ENCODE peak calls at places on chromosomes 12 and 14, in eight cellular contexts. O is RWPE1, E is tibial artery, G is psoas muscle, A is A549, K is H9, I is cardiac fibroblast, B is lower leg skin. T is an unnamed sample.

GRCh38 chr14:42110167-42110566 is 503.5 kb downstream of the LRFN5 start:
- DNase-seq in A (peak), K (peak), G (no peak), B (no peak), O (peak), E (no peak), I (peak), T (no peak)

GRCh38 chr12:60308366-60309000 is 712.7 kb downstream of the SLC16A7 start:
- DNase-seq in A (no peak), I (no peak), G (no peak), E (no peak), O (peak), K (no peak), B (no peak), T (no peak)

GRCh38 chr12:76043377-76043776 is 11.8 kb upstream of the PHLDA1 start:
- DNase-seq in B (no peak), E (no peak), A (no peak), K (no peak), O (no peak), I (no peak), G (no peak), T (no peak)

GRCh38 chr14:64812412-64812811 is 67.3 kb downstream of the SPTB start:
- DNase-seq in B (no peak), K (peak), G (peak), E (no peak), O (peak), A (no peak), I (no peak), T (peak)

GRCh38 chr14:72291908-72292688 is 359.9 kb downstream of the RGS6 start:
- DNase-seq in E (no peak), I (peak), B (no peak), G (no peak), A (peak), K (no peak), O (peak), T (no peak)

GRCh38 chr12:21696603-21697002 is 39.0 kb upstream of the LDHB start:
- DNase-seq in G (no peak), I (no peak), K (no peak), B (no peak), A (no peak), O (no peak), E (no peak), T (no peak)

GRCh38 chr14:104282332-104283196 is 144.2 kb downstream of the KIF26A start:
- DNase-seq in G (peak), E (peak), B (peak), O (no peak), A (no peak), K (peak), I (no peak), T (no peak)

GRCh38 chr12:108570743-108571603 is 8.6 kb downstream of the ISCU start:
- DNase-seq in B (peak), A (no peak), E (no peak), G (no peak), I (peak), O (no peak), K (no peak), T (no peak)

GRCh38 chr14:22824711-22825359 is 4.9 kb upstream of the MRPL52 start:
- DNase-seq in O (peak), E (no peak), G (no peak), K (no peak), B (peak), I (peak), A (peak), T (no peak)

GRCh38 chr14:75559451-75560187 is 18.8 kb upstream of the FLVCR2 start:
- DNase-seq in K (no peak), G (no peak), I (peak), B (no peak), O (peak), E (no peak), A (peak), T (no peak)

GRCh38 chr12:6267007-6267721 is 43.3 kb upstream of the PLEKHG6 start:
- DNase-seq in A (no peak), B (no peak), I (peak), K (no peak), G (no peak), E (no peak), O (no peak), T (no peak)

GRCh38 chr12:76236640-76237039 is 111.6 kb downstream of the BBS10 start:
- DNase-seq in A (peak), I (peak), O (peak), E (no peak), G (no peak), B (no peak), K (no peak), T (no peak)

GRCh38 chr12:72543777-72544467 is 271.8 kb downstream of the TRHDE start:
- DNase-seq in G (no peak), A (no peak), O (no peak), K (no peak), I (no peak), B (no peak), E (no peak), T (no peak)

GRCh38 chr14:21525571-21525970 is 575 bp downstream of the SALL2 start:
- DNase-seq in O (no peak), A (no peak), I (peak), E (no peak), G (no peak), K (no peak), B (no peak), T (no peak)

GRCh38 chr14:80315681-80316080 is 104.4 kb upstream of the DIO2 start:
- DNase-seq in I (no peak), E (no peak), K (no peak), A (no peak), B (no peak), O (no peak), G (no peak), T (no peak)

GRCh38 chr14:34060747-34061050 is 109.8 kb upstream of the EGLN3 start:
- DNase-seq in G (no peak), A (no peak), I (no peak), O (no peak), B (no peak), E (no peak), K (no peak), T (no peak)

GRCh38 chr14:44873536-44873935 is 88.2 kb downstream of the KLHL28 start:
- DNase-seq in E (no peak), B (no peak), K (peak), G (no peak), A (no peak), I (no peak), O (no peak), T (no peak)

GRCh38 chr12:14950982-14951746 is 10.2 kb downstream of the ARHGDIB start:
- DNase-seq in O (peak), K (peak), A (no peak), E (no peak), I (peak), G (no peak), B (no peak), T (no peak)

GRCh38 chr14:84826349-84826748 is 703.6 kb upstream of the FLRT2 start:
- DNase-seq in A (no peak), K (no peak), O (peak), I (no peak), E (no peak), B (no peak), G (no peak), T (no peak)

GRCh38 chr12:30953946-30954766 is 27.6 kb downstream of the TSPAN11 start:
- DNase-seq in I (no peak), E (no peak), A (no peak), K (no peak), G (no peak), B (no peak), O (no peak), T (no peak)

GRCh38 chr14:75406102-75406501 is 21.7 kb upstream of the JDP2 start:
- DNase-seq in O (no peak), G (no peak), A (no peak), B (peak), K (no peak), E (no peak), I (no peak), T (no peak)

GRCh38 chr14:103729496-103730448 is 14.2 kb downstream of the ZFYVE21 start:
- DNase-seq in G (peak), K (no peak), I (no peak), B (no peak), E (no peak), O (no peak), A (no peak), T (no peak)

GRCh38 chr14:95531473-95531872 is 3.4 kb upstream of the GLRX5 start:
- DNase-seq in E (no peak), B (no peak), A (no peak), G (no peak), K (no peak), I (peak), O (no peak), T (no peak)

GRCh38 chr12:104180389-104180788 is 35.2 kb upstream of the TXNRD1 start:
- DNase-seq in O (no peak), K (no peak), I (peak), A (no peak), E (no peak), G (no peak), B (no peak), T (no peak)

GRCh38 chr12:57069522-57069921 is 9.1 kb downstream of the NEMP1 start:
- DNase-seq in K (peak), O (peak), E (peak), A (peak), B (no peak), G (no peak), I (peak), T (peak)

GRCh38 chr12:114912811-114913210 is 228.8 kb upstream of the TBX3 start:
- DNase-seq in I (no peak), B (no peak), K (no peak), E (no peak), A (no peak), G (no peak), O (no peak), T (no peak)

GRCh38 chr12:25119020-25119419 is 75.9 kb downstream of the DNAI7 start:
- DNase-seq in I (no peak), O (no peak), E (no peak), K (no peak), A (no peak), B (no peak), G (no peak), T (no peak)
- TF ChIP-seq CTCF in I (no peak), O (no peak), E (no peak), K (peak), A (no peak), B (no peak), G (no peak), T (no peak)

DNA sequence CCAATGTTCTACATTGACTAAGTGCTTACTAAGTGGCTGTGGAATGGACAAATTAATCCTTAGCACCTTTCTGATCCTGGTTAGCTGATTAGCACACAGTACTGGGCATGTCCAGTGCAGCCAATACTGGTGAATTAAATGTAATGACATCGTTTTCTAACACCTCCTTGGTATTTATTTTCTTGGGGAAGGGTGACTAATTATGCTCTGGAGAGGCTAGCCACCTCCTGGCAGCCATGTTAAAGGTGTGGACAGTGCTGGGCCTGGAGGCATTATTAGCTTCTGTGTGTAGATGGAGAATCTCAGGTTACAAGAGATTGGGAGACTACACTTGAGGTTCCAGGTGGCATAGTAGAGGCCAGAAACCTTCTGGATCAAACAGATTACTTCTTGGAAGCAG is 230.9 kb upstream of the DDHD1 start:
- DNase-seq in I (no peak), G (no peak), O (peak), B (no peak), K (no peak), E (no peak), A (no peak), T (no peak)
- TF ChIP-seq CTCF in I (no peak), G (no peak), O (no peak), B (no peak), K (no peak), E (no peak), A (no peak), T (no peak)

GRCh38 chr14:99792551-99793212 is 531 bp upstream of the EML1 start:
- DNase-seq in B (peak), K (no peak), E (no peak), G (peak), O (no peak), I (peak), A (no peak), T (no peak)

GRCh38 chr14:99795046-99795445 is 1.8 kb downstream of the EML1 start:
- DNase-seq in O (no peak), I (no peak), K (no peak), G (no peak), A (no peak), E (no peak), B (no peak), T (no peak)

GRCh38 chr14:99791476-99792283 is 1.5 kb upstream of the EML1 start:
- DNase-seq in K (no peak), A (no peak), B (peak), O (no peak), G (no peak), I (peak), E (no peak), T (no peak)

GRCh38 chr14:99794156-99794780 is 1.1 kb downstream of the EML1 start:
- DNase-seq in O (no peak), A (no peak), E (no peak), G (no peak), B (no peak), I (no peak), K (no peak), T (no peak)

GRCh38 chr14:99793213-99794155 is at the start of gene EML1:
- DNase-seq in I (peak), K (peak), A (peak), E (peak), B (peak), O (peak), G (peak), T (peak)
- TF ChIP-seq CTCF in I (no peak), K (no peak), A (peak), E (peak), B (no peak), O (peak), G (peak), T (no peak)

DNA sequence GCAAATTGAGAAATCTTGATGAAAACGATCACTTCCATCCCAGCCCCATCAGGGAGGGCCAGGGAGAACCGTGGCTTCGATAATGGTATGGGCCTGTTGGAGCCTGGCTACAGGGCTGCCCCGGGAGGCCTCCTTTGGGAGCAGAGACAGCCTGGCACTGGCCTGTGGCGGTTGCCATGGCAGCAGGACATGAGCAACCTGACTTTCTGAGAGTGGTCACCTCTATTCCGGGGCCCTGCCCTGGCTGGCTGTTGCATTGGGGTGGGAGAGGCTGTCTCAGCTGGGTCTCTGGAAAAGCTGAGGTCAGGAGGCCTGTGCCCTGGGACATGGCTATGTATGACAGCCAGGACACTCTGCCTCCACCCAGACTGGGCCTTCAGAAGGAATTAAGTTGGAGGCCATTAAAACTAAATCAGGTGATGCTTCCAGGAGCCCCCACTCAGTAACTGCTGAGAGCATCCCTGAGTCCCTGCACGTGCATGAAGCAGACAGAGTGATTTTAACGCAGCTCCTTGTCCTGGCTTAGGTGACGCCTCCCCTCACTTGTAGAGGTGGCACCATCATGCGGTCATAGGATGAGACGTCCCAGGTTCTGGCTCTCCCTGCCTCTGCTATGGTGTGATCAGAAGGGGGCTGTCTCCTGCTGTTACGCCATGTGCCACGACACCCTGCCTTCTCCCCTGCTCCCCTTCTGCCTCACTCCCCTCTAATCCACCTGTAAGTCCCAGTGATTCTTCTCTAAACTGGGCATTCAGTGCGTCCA is 126.3 kb downstream of the SLC25A47 start:
- DNase-seq in B (peak), O (no peak), E (no peak), I (no peak), A (no peak), G (no peak), K (peak), T (no peak)
- TF ChIP-seq CTCF in B (no peak), O (no peak), E (no peak), I (no peak), A (no peak), G (no peak), K (no peak), T (no peak)

GRCh38 chr12:89949457-89950195 is 241.0 kb upstream of the ATP2B1 start:
- DNase-seq in K (no peak), I (peak), E (peak), O (peak), A (peak), B (no peak), G (no peak), T (no peak)
- TF ChIP-seq CTCF in K (peak), I (no peak), E (peak), O (peak), A (peak), B (no peak), G (no peak), T (no peak)

DNA sequence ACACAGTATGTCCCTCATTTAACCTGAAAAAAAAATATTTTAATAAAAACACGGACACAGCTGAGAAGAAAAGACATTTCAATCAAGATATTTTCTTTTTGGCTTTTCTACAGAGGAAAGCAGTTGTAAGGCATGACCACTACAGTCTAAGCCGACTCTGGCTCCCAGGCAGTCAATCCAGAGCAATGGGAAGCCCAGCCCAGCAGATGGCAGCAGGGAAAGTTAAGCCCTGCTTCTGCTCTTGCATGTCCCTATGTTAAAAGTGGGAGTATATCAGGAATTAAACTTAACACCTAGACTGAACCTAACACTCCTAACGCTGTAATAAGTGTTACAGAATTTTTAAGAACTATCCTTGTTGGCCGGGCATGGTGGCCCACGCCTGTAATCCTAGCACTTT is 19.5 kb upstream of the HAL start:
- DNase-seq in I (peak), O (no peak), K (peak), B (no peak), G (no peak), E (no peak), A (peak), T (no peak)
- TF ChIP-seq CTCF in I (peak), O (peak), K (peak), B (no peak), G (peak), E (no peak), A (peak), T (no peak)

DNA sequence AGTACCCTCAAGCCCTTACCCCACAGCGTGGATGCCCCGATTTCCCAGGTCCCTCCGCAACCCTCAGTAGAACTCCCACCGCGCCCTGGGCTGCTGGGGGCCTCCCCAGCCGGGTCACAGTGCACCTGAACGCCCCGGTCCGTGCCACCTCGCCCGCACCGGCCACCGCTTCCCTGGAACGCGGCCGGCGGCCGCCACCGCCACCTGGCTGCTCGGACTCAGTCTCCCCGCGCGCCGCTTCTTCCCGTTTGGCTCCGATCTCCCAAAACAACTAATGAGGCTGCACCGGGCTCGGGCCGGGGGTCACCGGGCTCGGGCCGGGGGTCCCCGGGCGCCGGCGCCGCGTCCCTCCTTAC is 1.0 kb downstream of the ITPK1 start:
- DNase-seq in A (no peak), E (no peak), B (no peak), I (no peak), G (peak), O (no peak), K (no peak), T (no peak)
- TF ChIP-seq CTCF in A (no peak), E (no peak), B (no peak), I (no peak), G (no peak), O (no peak), K (no peak), T (no peak)

GRCh38 chr14:50714452-50715073 is 46.5 kb upstream of the SAV1 start:
- DNase-seq in K (no peak), I (peak), A (no peak), G (no peak), O (peak), B (no peak), E (no peak), T (no peak)
- TF ChIP-seq CTCF in K (peak), I (peak), A (peak), G (peak), O (peak), B (no peak), E (peak), T (no peak)

GRCh38 chr14:91315844-91316267 is 71.4 kb upstream of the GPR68 start:
- DNase-seq in I (no peak), A (no peak), K (no peak), E (no peak), B (no peak), G (no peak), O (no peak), T (peak)
- TF ChIP-seq CTCF in I (no peak), A (no peak), K (no peak), E (no peak), B (no peak), G (no peak), O (no peak), T (no peak)

DNA sequence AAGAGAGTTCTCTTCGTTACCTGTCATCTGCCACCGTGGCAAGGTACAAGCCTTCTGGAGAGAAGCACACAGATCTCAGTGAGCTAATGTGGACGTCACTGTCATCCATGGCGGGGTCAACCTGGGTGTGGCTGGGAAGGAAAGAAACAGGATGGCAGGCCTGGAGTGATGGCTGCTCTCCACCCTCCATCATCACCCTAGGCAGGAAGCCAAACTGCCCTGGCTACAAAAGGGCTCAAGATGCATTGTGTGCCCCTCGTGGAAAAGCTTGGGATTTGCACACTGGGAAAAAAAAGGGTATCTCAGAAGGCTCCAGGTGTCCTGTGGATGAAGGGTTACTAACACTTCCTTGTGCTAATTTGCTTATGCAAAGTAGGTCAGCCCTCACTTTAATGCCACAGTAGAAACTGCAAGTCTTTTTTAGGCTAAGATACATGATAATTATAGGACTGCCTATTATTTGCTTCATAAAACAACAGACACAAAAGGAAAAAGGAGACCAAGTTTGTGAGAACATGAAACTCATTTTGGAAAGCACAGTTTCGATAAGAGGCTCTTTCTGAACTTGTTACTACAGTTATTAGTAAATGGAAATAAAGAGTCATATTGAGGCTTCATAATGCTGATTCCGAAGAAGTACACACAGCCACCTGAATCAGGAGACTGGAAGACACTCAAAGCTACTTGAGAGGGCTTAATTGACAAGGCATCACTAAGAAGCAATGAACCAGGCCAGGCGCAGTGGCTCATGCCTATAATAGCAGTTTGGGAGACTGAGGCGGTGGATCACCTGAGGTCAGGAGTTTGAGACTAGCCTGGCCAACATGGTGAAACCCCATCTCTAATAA is 18.9 kb downstream of the RFC5 start:
- DNase-seq in B (no peak), O (no peak), G (no peak), E (no peak), A (no peak), I (peak), K (peak), T (no peak)
- TF ChIP-seq CTCF in B (no peak), O (no peak), G (no peak), E (no peak), A (no peak), I (peak), K (peak), T (no peak)

T was measured in activated B cell treated with CpG ODN at 0.5 μM for 24 hours.